ENCODE peak calls at places on chromosomes 1 and 21, in nine cellular contexts. B is astrocyte of the spinal cord, I is A549, V is ovary, C is epithelial cell of esophagus, K is tibial artery, Z is OCI-LY7, L is right atrium auricular region, M is fibroblast of the aortic adventitia. P is an unnamed sample.

GRCh38 chr1:12525311-12526181 is 92.5 kb downstream of the DHRS3 start:
- DNase-seq in B (peak; percentile 34), I (no peak), V (peak; percentile 58), C (no peak), K (peak; percentile 81), Z (no peak), L (peak; percentile 87), M (no peak), P (peak; percentile 63)

GRCh38 chr21:32096411-32096810 is 182.4 kb downstream of the MIS18A start:
- DNase-seq in B (no peak), I (peak; percentile 10), V (no peak), C (no peak), K (no peak), Z (peak; percentile 11), L (no peak), M (peak; percentile 4), P (no peak)

GRCh38 chr1:201562257-201562656 is 23.3 kb downstream of the NAV1 start:
- DNase-seq in B (peak; percentile 90), I (no peak), V (no peak), C (peak; percentile 37), K (no peak), Z (no peak), L (no peak), M (peak; percentile 95), P (peak; percentile 89)

GRCh38 chr21:46322351-46323226 is 1.1 kb downstream of the C21orf58 start:
- DNase-seq in B (peak; percentile 46), I (no peak), V (peak; percentile 46), C (peak; percentile 48), K (no peak), Z (peak; percentile 46), L (no peak), M (peak; percentile 38), P (peak; percentile 51)

GRCh38 chr1:206710457-206710823 is 25.7 kb downstream of the MAPKAPK2 start:
- DNase-seq in B (no peak), I (no peak), V (no peak), C (no peak), K (no peak), Z (no peak), L (no peak), M (no peak), P (no peak)

GRCh38 chr1:228259951-228260350 is 52.1 kb downstream of the OBSCN start:
- DNase-seq in B (no peak), I (no peak), V (no peak), C (peak; percentile 9), K (no peak), Z (no peak), L (no peak), M (no peak), P (no peak)

GRCh38 chr1:55375617-55376258 is 160.6 kb upstream of the USP24 start:
- DNase-seq in B (peak; percentile 46), I (peak; percentile 9), V (peak; percentile 34), C (peak; percentile 52), K (no peak), Z (peak; percentile 55), L (peak; percentile 54), M (peak; percentile 79), P (peak; percentile 63)

GRCh38 chr1:154221815-154222081 is 993 bp downstream of the UBAP2L start:
- DNase-seq in B (peak; percentile 79), I (no peak), V (no peak), C (peak; percentile 24), K (no peak), Z (peak; percentile 37), L (no peak), M (peak; percentile 78), P (peak; percentile 88)

GRCh38 chr1:245046310-245046709 is 108.5 kb upstream of the KIF26B start:
- DNase-seq in B (no peak), I (no peak), V (no peak), C (no peak), K (no peak), Z (no peak), L (no peak), M (no peak), P (no peak)

GRCh38 chr1:215417122-215417521 is 150.0 kb upstream of the KCTD3 start:
- DNase-seq in B (no peak), I (no peak), V (no peak), C (peak; percentile 32), K (no peak), Z (no peak), L (no peak), M (no peak), P (no peak)

GRCh38 chr21:31340499-31340898 is 3.6 kb downstream of the TIAM1 start:
- DNase-seq in B (no peak), I (no peak), V (no peak), C (no peak), K (no peak), Z (no peak), L (no peak), M (no peak), P (no peak)

GRCh38 chr1:20192364-20192763 is 6.0 kb upstream of the PLA2G2C start:
- DNase-seq in B (peak; percentile 5), I (no peak), V (no peak), C (peak; percentile 33), K (no peak), Z (no peak), L (no peak), M (peak; percentile 40), P (peak; percentile 22)

GRCh38 chr21:35563885-35564451 is 496.4 kb downstream of the SETD4 start:
- DNase-seq in B (peak; percentile 99), I (no peak), V (peak; percentile 21), C (no peak), K (peak; percentile 60), Z (no peak), L (peak; percentile 63), M (peak; percentile 99), P (peak; percentile 96)

GRCh38 chr1:218349365-218350021 is 4.4 kb downstream of the TGFB2 start:
- DNase-seq in B (no peak), I (no peak), V (no peak), C (no peak), K (no peak), Z (no peak), L (no peak), M (no peak), P (no peak)

GRCh38 chr1:214637125-214637524 is 34.1 kb downstream of the CENPF start:
- DNase-seq in B (no peak), I (no peak), V (no peak), C (no peak), K (no peak), Z (no peak), L (no peak), M (no peak), P (no peak)

GRCh38 chr21:16211339-16212303 is 481.8 kb downstream of the USP25 start:
- DNase-seq in B (peak; percentile 37), I (no peak), V (no peak), C (peak; percentile 48), K (no peak), Z (no peak), L (no peak), M (peak; percentile 35), P (peak; percentile 30)
- H3K4me3 ChIP-seq in B (no peak overlapping the region), I (no peak overlapping the region), V (no peak overlapping the region), C (no peak overlapping the region), K (peak overlapping the region; percentile 15), Z (no peak overlapping the region), L (peak overlapping the region; percentile 25), M (no peak overlapping the region), P (no peak overlapping the region)

GRCh38 chr1:93619507-93620168 is 62.0 kb downstream of the BCAR3 start:
- DNase-seq in B (no peak), I (no peak), V (no peak), C (no peak), K (no peak), Z (peak; percentile 33), L (no peak), M (no peak), P (no peak)
- TF ChIP-seq CTCF in B (no peak), I (no peak), V (no peak), C (peak; percentile 12), K (no peak), Z (peak; percentile 57), L (no peak), M (no peak), P (peak; percentile 11)

DNA sequence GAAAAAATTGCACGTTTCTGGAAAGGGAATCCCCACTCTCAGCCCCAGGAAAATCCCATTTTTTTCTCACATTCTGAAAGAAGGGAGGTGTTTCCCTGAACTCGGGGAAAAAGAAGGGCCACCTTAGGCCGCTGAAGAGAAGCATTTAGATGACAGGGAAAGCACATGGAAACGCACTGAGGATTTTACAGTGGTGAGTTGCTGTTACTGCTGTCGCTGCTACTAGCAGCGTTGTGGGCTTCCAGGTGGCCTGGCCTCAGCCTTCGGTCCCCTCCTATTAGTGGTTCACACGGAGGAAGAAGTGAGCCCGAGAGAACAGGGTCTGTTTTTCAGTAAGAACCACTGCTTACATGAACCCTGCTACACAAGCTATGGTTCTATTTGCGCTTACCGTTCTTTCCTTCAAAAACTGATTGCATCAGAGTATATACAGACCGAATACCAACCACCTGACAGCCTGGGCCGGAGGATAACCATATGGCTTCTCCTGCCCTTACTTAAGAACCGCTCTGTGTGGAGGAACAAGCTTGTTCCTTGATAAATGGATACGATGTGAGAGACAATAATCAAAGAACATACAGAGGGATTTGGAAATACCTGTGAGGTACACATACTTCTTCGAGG is 986 bp upstream of the KCNT2 start:
- DNase-seq in B (peak; percentile 49), I (peak; percentile 1), V (no peak), C (peak; percentile 10), K (peak; percentile 19), Z (no peak), L (peak; percentile 58), M (peak; percentile 17), P (no peak)
- H3K4me3 ChIP-seq in B (peak overlapping the region; percentile 70), I (peak overlapping the region; percentile 69), V (peak overlapping the region; percentile 37), C (no peak overlapping the region), K (peak overlapping the region; percentile 56), Z (no peak overlapping the region), L (peak overlapping the region; percentile 53), M (peak overlapping the region; percentile 73), P (peak overlapping the region; percentile 79)

DNA sequence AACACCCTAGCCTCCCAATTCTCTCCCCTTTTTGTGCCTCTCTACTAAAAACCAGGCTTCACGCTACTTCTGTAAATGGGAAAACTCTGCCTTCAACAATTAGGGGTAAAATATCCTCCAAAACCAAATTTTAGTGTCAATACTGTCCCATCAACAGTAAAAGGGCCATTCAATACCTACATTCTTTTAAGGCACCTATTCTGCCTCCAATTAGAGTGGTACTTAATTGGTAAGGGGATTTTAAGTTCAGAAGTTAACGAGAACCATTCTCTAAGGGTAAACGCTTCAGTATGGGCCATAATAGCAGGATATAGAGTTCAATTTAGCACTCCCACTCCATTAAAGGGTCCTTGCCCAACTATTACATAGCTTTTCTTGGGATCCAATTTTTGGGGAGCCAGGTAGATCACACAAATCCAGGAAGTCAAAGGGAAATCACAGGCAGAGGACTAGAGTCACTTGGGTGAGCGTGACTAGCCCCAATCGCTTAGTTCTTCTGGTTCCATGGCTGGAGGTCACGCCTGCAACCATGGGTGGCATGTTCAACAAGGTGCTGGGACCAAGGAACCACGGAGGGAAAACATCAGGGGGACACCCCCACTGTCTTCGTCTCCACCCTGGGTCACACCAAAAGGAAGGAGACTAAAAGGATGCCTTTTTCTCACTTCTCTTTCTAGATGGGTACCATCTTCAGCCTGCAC is 20.1 kb upstream of the BSDC1 start:
- DNase-seq in B (no peak), I (no peak), V (no peak), C (no peak), K (no peak), Z (no peak), L (no peak), M (no peak), P (no peak)
- TF ChIP-seq CTCF in B (no peak), I (no peak), V (no peak), C (no peak), K (no peak), Z (peak; percentile 48), L (no peak), M (no peak), P (no peak)

DNA sequence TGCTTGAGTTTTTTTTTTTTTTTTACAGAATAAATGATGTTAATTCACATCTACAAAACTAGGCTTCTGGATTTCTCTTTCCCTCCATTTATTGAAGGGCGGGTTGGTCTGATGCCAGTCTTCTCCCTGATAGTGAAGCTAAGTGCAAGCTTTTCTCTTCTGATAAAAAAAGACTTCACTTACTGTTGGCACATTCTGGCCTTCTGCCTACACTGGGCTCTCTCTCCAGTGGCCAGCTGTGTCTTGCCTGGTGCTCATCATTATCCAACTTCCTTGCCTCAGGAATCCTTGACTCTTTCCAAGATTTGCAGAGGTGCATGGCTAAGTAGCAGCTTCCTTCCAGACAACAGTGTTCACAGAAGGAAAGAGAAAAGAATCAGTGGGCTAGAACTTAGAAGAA is 7.6 kb upstream of the RAP1A start:
- DNase-seq in B (no peak), I (no peak), V (no peak), C (peak; percentile 32), K (no peak), Z (no peak), L (no peak), M (no peak), P (no peak)
- H3K4me3 ChIP-seq in B (no peak overlapping the region), I (no peak overlapping the region), V (no peak overlapping the region), C (no peak overlapping the region), K (no peak overlapping the region), Z (no peak overlapping the region), L (no peak overlapping the region), M (no peak overlapping the region), P (no peak overlapping the region)